ENCODE peak calls at places on chromosomes 2 and 18, in ten cellular contexts. S is HFF-Myc; V is fibroblast of the conjunctiva; M is GM12891; F is NCI-H82; J is activated CD4-positive, CD25-positive, alpha-beta regulatory T cell treated with anti-CD3 and anti-CD28 coated beads, Interleukin-2, amount 50 U/mL, for 72 hours; L is AG04449; A is EL; X is GM06990; Q is progenitor cell of endocrine pancreas. B is an unnamed sample.
A peak's percentile ranks its signal among the peaks of the same experiment; 100 is the strongest.

GRCh38 chr2:54706622-54707021 is 16.8 kb upstream of the EML6 start:
- DNase-seq in S (no peak), V (no peak), M (no peak), F (no peak), J (no peak), L (no peak), A (no peak), X (no peak), Q (no peak), B (no peak)

GRCh38 chr2:143171817-143172216 is 42.6 kb downstream of the ARHGAP15 start:
- DNase-seq in S (no peak), V (no peak), M (no peak), F (peak; percentile 71), J (no peak), L (no peak), A (peak; percentile 6), X (no peak), Q (no peak), B (no peak)

GRCh38 chr2:122070241-122070731 is 314.8 kb downstream of the TSN start:
- DNase-seq in S (no peak), V (no peak), M (no peak), F (peak; percentile 26), J (no peak), L (no peak), A (peak; percentile 31), X (no peak), Q (no peak), B (no peak)

GRCh38 chr2:105426626-105427292 is 27.9 kb upstream of the FHL2 start:
- DNase-seq in S (no peak), V (no peak), M (no peak), F (no peak), J (no peak), L (no peak), A (no peak), X (no peak), Q (no peak), B (no peak)

GRCh38 chr2:17331636-17332035 is 186.6 kb downstream of the RAD51AP2 start:
- DNase-seq in S (no peak), V (no peak), M (no peak), F (no peak), J (no peak), L (no peak), A (no peak), X (no peak), Q (no peak), B (no peak)

GRCh38 chr2:27912512-27912911 is 22.0 kb downstream of the BABAM2 start:
- DNase-seq in S (no peak), V (no peak), M (no peak), F (no peak), J (no peak), L (no peak), A (no peak), X (no peak), Q (no peak), B (no peak)

GRCh38 chr2:6915399-6915798 is 1.8 kb upstream of the RNF144A start:
- DNase-seq in S (no peak), V (no peak), M (no peak), F (no peak), J (no peak), L (no peak), A (no peak), X (no peak), Q (no peak), B (no peak)

GRCh38 chr18:23307567-23308295 is 145.4 kb upstream of the RIOK3 start:
- DNase-seq in S (no peak), V (no peak), M (peak; percentile 35), F (no peak), J (no peak), L (no peak), A (peak; percentile 95), X (peak; percentile 33), Q (no peak), B (peak; percentile 32)

GRCh38 chr2:71934320-71934593 is 213.4 kb downstream of the CYP26B1 start:
- DNase-seq in S (no peak), V (no peak), M (no peak), F (no peak), J (no peak), L (no peak), A (no peak), X (no peak), Q (no peak), B (no peak)

GRCh38 chr18:5643288-5643687 is 99.5 kb upstream of the EPB41L3 start:
- DNase-seq in S (no peak), V (no peak), M (no peak), F (no peak), J (no peak), L (no peak), A (no peak), X (no peak), Q (no peak), B (no peak)

GRCh38 chr2:204255068-204255467 is 290.2 kb upstream of the PARD3B start:
- DNase-seq in S (no peak), V (no peak), M (no peak), F (no peak), J (no peak), L (no peak), A (no peak), X (no peak), Q (no peak), B (no peak)

GRCh38 chr2:105526000-105526925 is 127.4 kb upstream of the FHL2 start:
- DNase-seq in S (no peak), V (no peak), M (no peak), F (no peak), J (no peak), L (no peak), A (no peak), X (no peak), Q (no peak), B (no peak)

GRCh38 chr2:53820038-53820437 is 33.2 kb downstream of the ERLEC1 start:
- DNase-seq in S (no peak), V (no peak), M (no peak), F (no peak), J (no peak), L (no peak), A (no peak), X (no peak), Q (no peak), B (no peak)

GRCh38 chr2:85506768-85507181 is 32.2 kb upstream of the MAT2A start:
- DNase-seq in S (no peak), V (no peak), M (no peak), F (peak; percentile 50), J (no peak), L (no peak), A (no peak), X (no peak), Q (no peak), B (no peak)

GRCh38 chr2:144944506-144945230 is 424.7 kb upstream of the ZEB2 start:
- DNase-seq in S (no peak), V (no peak), M (no peak), F (no peak), J (no peak), L (no peak), A (peak; percentile 27), X (no peak), Q (no peak), B (no peak)

GRCh38 chr2:1518891-1519530 is 105.7 kb downstream of the TPO start:
- DNase-seq in S (no peak), V (no peak), M (no peak), F (no peak), J (no peak), L (no peak), A (peak; percentile 20), X (no peak), Q (no peak), B (no peak)

GRCh38 chr2:19496646-19497045 is 138.2 kb upstream of the OSR1 start:
- DNase-seq in S (no peak), V (no peak), M (no peak), F (no peak), J (no peak), L (no peak), A (no peak), X (no peak), Q (no peak), B (no peak)

GRCh38 chr2:37283207-37283606 is 41.4 kb downstream of the PRKD3 start:
- DNase-seq in S (peak; percentile 5), V (peak; percentile 81), M (no peak), F (no peak), J (no peak), L (peak; percentile 82), A (peak; percentile 92), X (no peak), Q (no peak), B (no peak)

GRCh38 chr2:189046275-189046674 is 72.1 kb downstream of the COL3A1 start:
- DNase-seq in S (no peak), V (no peak), M (no peak), F (no peak), J (no peak), L (no peak), A (no peak), X (no peak), Q (no peak), B (no peak)

GRCh38 chr18:50879302-50880107 is 587 bp downstream of the ME2 start:
- DNase-seq in S (no peak), V (no peak), M (peak; percentile 25), F (peak; percentile 61), J (no peak), L (no peak), A (peak; percentile 53), X (peak; percentile 70), Q (no peak), B (peak; percentile 20)

GRCh38 chr2:190649035-190649797 is at the start of gene NAB1:
- DNase-seq in S (no peak), V (no peak), M (peak; percentile 53), F (peak; percentile 79), J (peak; percentile 73), L (no peak), A (peak; percentile 53), X (peak; percentile 76), Q (peak; percentile 51), B (peak; percentile 25)

GRCh38 chr2:128293426-128293755 is 25.3 kb downstream of the HS6ST1 start:
- DNase-seq in S (no peak), V (no peak), M (no peak), F (no peak), J (no peak), L (no peak), A (no peak), X (no peak), Q (no peak), B (no peak)

GRCh38 chr2:76381624-76382023 is 670.9 kb upstream of the GCFC2 start:
- DNase-seq in S (no peak), V (no peak), M (no peak), F (peak; percentile 8), J (no peak), L (no peak), A (no peak), X (no peak), Q (no peak), B (no peak)

GRCh38 chr2:195320416-195320973 is 336.5 kb upstream of the SLC39A10 start:
- DNase-seq in S (no peak), V (no peak), M (no peak), F (no peak), J (no peak), L (no peak), A (no peak), X (no peak), Q (no peak), B (no peak)

GRCh38 chr18:3008546-3008945 is 4.4 kb downstream of the LPIN2 start:
- DNase-seq in S (no peak), V (peak; percentile 51), M (no peak), F (no peak), J (no peak), L (no peak), A (peak; percentile 85), X (no peak), Q (no peak), B (no peak)

B was measured in GM18507.